ENCODE peak calls at places on chromosomes 2 and 18, in seven cellular contexts. B is fibroblast of pulmonary artery, L is HFF-Myc, D is GM10248, Z is RWPE1, P is cardiac muscle cell, H is progenitor cell of endocrine pancreas. Y is an unnamed sample.

GRCh38 chr2:147456729-147457128 is 388.1 kb upstream of the ACVR2A start:
- DNase-seq in B (no peak), L (no peak), D (no peak), Z (no peak), P (peak), H (no peak), Y (no peak)

GRCh38 chr2:159202568-159203071 is 83.9 kb downstream of the WDSUB1 start:
- DNase-seq in B (peak), L (peak), D (no peak), Z (no peak), P (peak), H (no peak), Y (no peak)

GRCh38 chr2:153823880-153824279 is 47.8 kb upstream of the GALNT13 start:
- DNase-seq in B (no peak), L (no peak), D (no peak), Z (no peak), P (no peak), H (no peak), Y (no peak)

GRCh38 chr2:143559202-143559601 is 430.0 kb downstream of the ARHGAP15 start:
- DNase-seq in B (no peak), L (no peak), D (no peak), Z (no peak), P (no peak), H (no peak), Y (no peak)

GRCh38 chr2:210112871-210113270 is 58.3 kb downstream of the KANSL1L start:
- DNase-seq in B (no peak), L (no peak), D (no peak), Z (no peak), P (no peak), H (no peak), Y (no peak)

GRCh38 chr18:621181-621580 is 24.4 kb downstream of the CLUL1 start:
- DNase-seq in B (peak), L (peak), D (no peak), Z (no peak), P (peak), H (no peak), Y (no peak)

GRCh38 chr18:73593207-73593606 is 554.4 kb downstream of the FBXO15 start:
- DNase-seq in B (no peak), L (no peak), D (no peak), Z (no peak), P (no peak), H (no peak), Y (no peak)

GRCh38 chr18:29779096-29779495 is 1263.4 kb downstream of the DSC3 start:
- DNase-seq in B (peak), L (no peak), D (no peak), Z (no peak), P (peak), H (no peak), Y (no peak)

GRCh38 chr2:118994778-118995177 is 52.8 kb downstream of the MARCO start:
- DNase-seq in B (no peak), L (no peak), D (no peak), Z (no peak), P (no peak), H (no peak), Y (no peak)

GRCh38 chr2:194166818-194167217 is 1490.2 kb upstream of the SLC39A10 start:
- DNase-seq in B (peak), L (no peak), D (no peak), Z (no peak), P (peak), H (no peak), Y (no peak)

GRCh38 chr2:74333896-74334586 is 9.2 kb downstream of the SLC4A5 start:
- DNase-seq in B (no peak), L (no peak), D (no peak), Z (no peak), P (no peak), H (no peak), Y (no peak)

GRCh38 chr2:58557166-58557565 is 316.0 kb upstream of the FANCL start:
- DNase-seq in B (no peak), L (no peak), D (no peak), Z (no peak), P (no peak), H (no peak), Y (no peak)

GRCh38 chr2:234565842-234566619 is 69.2 kb upstream of the ARL4C start:
- DNase-seq in B (no peak), L (no peak), D (no peak), Z (no peak), P (no peak), H (no peak), Y (no peak)

GRCh38 chr2:46270384-46270783 is 26.8 kb upstream of the EPAS1 start:
- DNase-seq in B (no peak), L (no peak), D (no peak), Z (no peak), P (no peak), H (no peak), Y (no peak)

GRCh38 chr2:235330775-235331438 is 162.9 kb upstream of the AGAP1 start:
- DNase-seq in B (peak), L (no peak), D (no peak), Z (peak), P (peak), H (no peak), Y (no peak)

GRCh38 chr2:2887772-2888387 is 489.7 kb downstream of the EIPR1 start:
- DNase-seq in B (no peak), L (no peak), D (no peak), Z (no peak), P (no peak), H (no peak), Y (no peak)

GRCh38 chr2:219042157-219042556 is 841 bp upstream of the CFAP65 start:
- DNase-seq in B (no peak), L (no peak), D (no peak), Z (no peak), P (no peak), H (no peak), Y (no peak)

GRCh38 chr2:216773072-216773471 is 77.7 kb upstream of the IGFBP5 start:
- DNase-seq in B (no peak), L (no peak), D (no peak), Z (no peak), P (no peak), H (no peak), Y (no peak)

GRCh38 chr2:42964444-42965081 is 172.2 kb upstream of the HAAO start:
- DNase-seq in B (peak), L (peak), D (no peak), Z (no peak), P (peak), H (no peak), Y (no peak)

GRCh38 chr18:21406111-21406510 is 164.1 kb downstream of the GREB1L start:
- DNase-seq in B (no peak), L (no peak), D (no peak), Z (no peak), P (no peak), H (no peak), Y (no peak)

GRCh38 chr2:44952143-44952805 is 10.8 kb downstream of the SIX3 start:
- DNase-seq in B (peak), L (no peak), D (peak), Z (peak), P (peak), H (peak), Y (no peak)

GRCh38 chr2:194352505-194352904 is 1304.5 kb upstream of the SLC39A10 start:
- DNase-seq in B (no peak), L (no peak), D (no peak), Z (no peak), P (no peak), H (no peak), Y (no peak)

GRCh38 chr18:30971338-30971956 is 71.1 kb downstream of the DSC3 start:
- DNase-seq in B (peak), L (peak), D (peak), Z (no peak), P (peak), H (no peak), Y (no peak)

GRCh38 chr2:23386422-23387220 is 1.6 kb downstream of the KLHL29 start:
- DNase-seq in B (peak), L (no peak), D (peak), Z (peak), P (no peak), H (peak), Y (peak)

GRCh38 chr2:10835052-10835970 is 22.7 kb upstream of the PDIA6 start:
- DNase-seq in B (peak), L (no peak), D (peak), Z (peak), P (peak), H (peak), Y (peak)

GRCh38 chr2:68889500-68889899 is 18.3 kb upstream of the BMP10 start:
- DNase-seq in B (peak), L (no peak), D (no peak), Z (no peak), P (peak), H (no peak), Y (no peak)

GRCh38 chr2:28419705-28420270 is 27.1 kb downstream of the FOSL2 start:
- DNase-seq in B (no peak), L (no peak), D (no peak), Z (no peak), P (no peak), H (no peak), Y (no peak)
- TF ChIP-seq CTCF in B (peak), L (no peak), D (no peak), Z (no peak), P (no peak), H (no peak), Y (no peak)

DNA sequence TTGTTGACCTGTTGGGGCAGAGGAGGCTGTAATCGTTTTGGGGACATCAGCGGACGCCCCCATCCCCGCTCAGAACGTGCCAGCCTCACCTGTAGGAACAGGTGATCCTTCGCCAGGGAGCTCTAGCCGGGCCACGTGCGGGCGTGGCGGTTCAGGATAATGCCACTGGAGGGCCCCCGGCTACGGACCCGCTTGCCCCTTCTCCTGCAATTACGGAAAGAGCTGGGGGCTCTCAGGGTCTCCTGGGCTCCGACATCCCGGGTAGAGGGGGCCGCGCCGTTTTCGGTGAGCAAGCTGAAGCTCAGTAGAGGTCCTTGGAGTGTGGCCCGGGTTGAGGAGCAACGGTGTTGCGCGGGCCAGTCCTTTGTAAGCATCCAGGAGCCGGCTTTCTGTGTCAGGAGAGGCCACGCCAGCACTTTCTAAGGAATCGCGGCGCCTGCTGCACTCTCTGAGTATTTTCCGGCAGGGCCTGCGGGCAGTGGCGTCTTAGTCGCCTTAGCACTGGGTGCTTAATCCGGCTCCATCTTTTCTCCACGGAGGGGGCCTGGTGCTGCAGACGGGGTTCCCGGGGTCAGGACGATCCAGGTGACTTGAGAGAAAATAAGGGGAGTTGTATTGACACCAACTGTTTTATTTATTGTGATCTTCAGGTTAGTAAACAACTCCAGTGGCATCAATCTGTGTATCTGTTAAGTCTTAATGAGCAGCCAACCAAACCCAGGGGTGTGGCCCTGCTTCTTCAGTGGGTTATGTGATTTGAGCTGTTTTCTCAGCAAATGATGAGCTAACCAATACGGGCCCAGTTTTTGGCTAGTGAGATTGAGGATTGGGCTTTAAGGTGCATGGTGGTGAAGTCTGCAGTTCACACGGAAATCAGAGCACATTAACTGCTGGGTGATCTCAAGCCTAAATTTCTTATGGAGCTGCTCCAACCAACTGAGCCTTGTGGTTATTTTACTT is 1.9 kb downstream of the MTCL1 start:
- DNase-seq in B (peak), L (peak), D (no peak), Z (peak), P (peak), H (peak), Y (peak)
- TF ChIP-seq CTCF in B (no peak), L (peak), D (no peak), Z (peak), P (peak), H (peak), Y (peak)

DNA sequence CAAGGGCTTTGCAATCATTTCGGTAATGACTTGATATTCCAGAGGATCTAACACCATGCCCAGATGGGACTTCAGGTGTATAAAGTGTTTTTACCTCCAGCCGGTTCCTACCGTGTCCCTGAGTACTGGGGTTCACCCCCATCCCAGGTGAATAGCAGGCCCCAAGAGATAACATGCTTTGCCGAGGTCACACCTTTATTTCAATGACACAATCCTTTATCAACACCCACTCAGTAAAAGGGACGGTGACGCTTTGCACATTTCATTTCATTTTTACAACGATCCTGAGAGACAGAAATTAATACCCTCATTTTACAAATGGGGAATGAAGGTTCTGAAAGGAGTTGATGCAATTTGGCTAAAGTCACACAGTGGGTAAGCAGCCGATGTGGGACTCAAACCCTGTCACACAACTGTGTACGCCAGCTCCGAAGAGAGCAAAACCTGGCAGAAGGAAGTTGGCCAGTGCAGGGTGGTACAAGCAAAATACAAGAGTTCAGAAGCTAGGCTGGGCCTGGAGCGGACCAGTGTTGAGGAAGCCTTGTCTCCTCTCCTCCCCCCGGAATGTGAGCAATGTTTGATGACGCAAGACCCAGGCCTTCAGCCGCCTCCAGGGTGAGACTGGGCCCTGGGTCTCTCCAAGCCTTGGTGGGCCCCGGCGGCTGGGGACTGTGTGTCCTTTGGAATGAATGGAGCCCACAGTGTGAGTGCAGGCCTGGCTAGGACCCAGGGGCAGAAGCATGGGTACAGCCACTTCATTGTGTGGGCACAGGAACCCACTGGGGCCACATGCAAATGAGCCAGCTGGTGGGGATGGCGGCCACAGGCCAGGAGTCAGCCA is 139.6 kb upstream of the MYCN start:
- DNase-seq in B (no peak), L (no peak), D (no peak), Z (no peak), P (peak), H (no peak), Y (no peak)
- TF ChIP-seq CTCF in B (no peak), L (no peak), D (no peak), Z (no peak), P (no peak), H (no peak), Y (no peak)

GRCh38 chr18:47931707-47932103 is 1.2 kb upstream of the SMAD2 start:
- DNase-seq in B (no peak), L (no peak), D (no peak), Z (no peak), P (peak), H (no peak), Y (no peak)
- TF ChIP-seq CTCF in B (no peak), L (no peak), D (peak), Z (peak), P (peak), H (peak), Y (no peak)

DNA sequence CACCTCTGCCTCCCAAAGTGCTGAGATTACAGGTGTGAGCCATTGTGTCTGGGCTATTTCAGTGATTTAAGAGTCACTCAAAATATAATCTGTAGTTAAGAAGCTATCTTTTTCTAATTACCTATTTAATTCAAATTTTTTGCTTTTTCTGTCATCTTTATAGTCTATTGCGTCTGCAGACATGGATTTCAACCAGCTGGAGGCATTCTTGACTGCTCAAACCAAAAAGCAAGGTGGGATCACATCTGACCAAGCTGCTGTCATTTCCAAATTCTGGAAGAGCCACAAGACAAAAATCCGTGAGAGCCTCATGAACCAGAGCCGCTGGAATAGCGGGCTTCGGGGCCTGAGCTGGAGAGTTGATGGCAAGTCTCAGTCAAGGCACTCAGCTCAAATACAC is 95.1 kb downstream of the COMMD1 start:
- DNase-seq in B (no peak), L (no peak), D (no peak), Z (no peak), P (no peak), H (no peak), Y (no peak)
- TF ChIP-seq CTCF in B (no peak), L (no peak), D (no peak), Z (no peak), P (no peak), H (no peak), Y (no peak)

GRCh38 chr2:73268831-73269685 is 15.2 kb downstream of the FBXO41 start:
- DNase-seq in B (peak), L (no peak), D (peak), Z (peak), P (peak), H (no peak), Y (peak)
- TF ChIP-seq CTCF in B (no peak), L (no peak), D (no peak), Z (peak), P (no peak), H (peak), Y (no peak)

GRCh38 chr2:196131384-196131861 is 40.0 kb downstream of the STK17B start:
- DNase-seq in B (peak), L (no peak), D (no peak), Z (no peak), P (peak), H (no peak), Y (no peak)
- TF ChIP-seq CTCF in B (peak), L (peak), D (peak), Z (no peak), P (no peak), H (no peak), Y (peak)

GRCh38 chr2:21381421-21381820 is 257.7 kb downstream of the TDRD15 start:
- DNase-seq in B (no peak), L (no peak), D (no peak), Z (no peak), P (no peak), H (no peak), Y (no peak)
- TF ChIP-seq CTCF in B (no peak), L (no peak), D (no peak), Z (no peak), P (no peak), H (no peak), Y (no peak)